ENCODE peak calls at places on chromosomes 13 and 19, in ten cellular contexts. T is ELF-1; X is stimulated activated CD4-positive, alpha-beta T cell treated with anti-CD3 and anti-CD28 coated beads, Interleukin-4, amount 100 ng/mL, for 1 hour; W is A172; I is CD8-positive, alpha-beta T cell; E is LHCN-M2; B is psoas muscle; P is Daoy; A is B cell; V is stomach. C is an unnamed sample.

GRCh38 chr19:35266904-35267817 is 1.6 kb upstream of the USF2 start:
- DNase-seq in T (no peak), X (peak), W (no peak), I (peak), E (peak), B (peak), P (peak), A (peak), V (no peak), C (peak)

GRCh38 chr13:103803349-103803748 is 737.1 kb upstream of the SLC10A2 start:
- DNase-seq in T (no peak), X (no peak), W (no peak), I (no peak), E (no peak), B (no peak), P (no peak), A (no peak), V (no peak), C (no peak)

GRCh38 chr19:3720533-3720917 is 12.3 kb downstream of the TJP3 start:
- DNase-seq in T (peak), X (no peak), W (no peak), I (no peak), E (no peak), B (no peak), P (no peak), A (no peak), V (peak), C (no peak)

GRCh38 chr13:51523082-51523518 is 61.2 kb upstream of the WDFY2 start:
- DNase-seq in T (peak), X (no peak), W (peak), I (peak), E (peak), B (no peak), P (peak), A (no peak), V (no peak), C (no peak)

GRCh38 chr13:105202384-105202783 is 1333.1 kb downstream of the EFNB2 start:
- DNase-seq in T (peak), X (no peak), W (peak), I (no peak), E (peak), B (no peak), P (no peak), A (no peak), V (no peak), C (no peak)

GRCh38 chr19:34972163-34972705 is 8.2 kb upstream of the ZNF792 start:
- DNase-seq in T (no peak), X (no peak), W (no peak), I (no peak), E (no peak), B (no peak), P (no peak), A (no peak), V (no peak), C (no peak)

GRCh38 chr19:11227201-11227886 is 12.1 kb upstream of the ANGPTL8 start:
- DNase-seq in T (peak), X (no peak), W (peak), I (no peak), E (no peak), B (no peak), P (peak), A (no peak), V (no peak), C (peak)

GRCh38 chr13:113946409-113947181 is 27.3 kb downstream of the C13orf46 start:
- DNase-seq in T (no peak), X (no peak), W (no peak), I (no peak), E (no peak), B (peak), P (no peak), A (no peak), V (no peak), C (no peak)

GRCh38 chr19:8194528-8195275 is 14.5 kb upstream of the CERS4 start:
- DNase-seq in T (no peak), X (peak), W (no peak), I (peak), E (no peak), B (no peak), P (no peak), A (peak), V (peak), C (no peak)

GRCh38 chr13:55359067-55359466 is 1781.7 kb upstream of the PRR20A start:
- DNase-seq in T (no peak), X (no peak), W (no peak), I (no peak), E (no peak), B (no peak), P (no peak), A (no peak), V (no peak), C (no peak)

GRCh38 chr13:46675016-46675415 is 121.9 kb downstream of the ESD start:
- DNase-seq in T (no peak), X (no peak), W (no peak), I (no peak), E (peak), B (no peak), P (no peak), A (no peak), V (no peak), C (no peak)

GRCh38 chr13:81017525-81018152 is 676.7 kb upstream of the SPRY2 start:
- DNase-seq in T (no peak), X (no peak), W (peak), I (no peak), E (peak), B (no peak), P (peak), A (peak), V (no peak), C (no peak)

GRCh38 chr13:87820221-87820620 is 149.1 kb downstream of the SLITRK5 start:
- DNase-seq in T (no peak), X (no peak), W (no peak), I (no peak), E (no peak), B (no peak), P (no peak), A (no peak), V (no peak), C (no peak)

GRCh38 chr19:15836595-15837398 is 21.3 kb upstream of the OR10H1 start:
- DNase-seq in T (peak), X (peak), W (peak), I (peak), E (peak), B (peak), P (peak), A (peak), V (peak), C (no peak)

GRCh38 chr19:3479177-3479818 is 1.0 kb downstream of the SMIM24 start:
- DNase-seq in T (peak), X (peak), W (no peak), I (peak), E (peak), B (no peak), P (no peak), A (peak), V (peak), C (peak)

GRCh38 chr13:80988752-80989151 is 647.8 kb upstream of the SPRY2 start:
- DNase-seq in T (no peak), X (no peak), W (no peak), I (no peak), E (no peak), B (no peak), P (no peak), A (no peak), V (no peak), C (no peak)

C was measured in H9.